ENCODE peak calls at places on chromosomes 11 and 22, in five cellular contexts. K, F, Q, S and Y are unnamed samples.

GRCh38 chr11:66339686-66340483 is 3.7 kb upstream of the RIN1 start:
- DNase-seq in K (no peak), F (no peak), Q (no peak), S (no peak), Y (no peak)

GRCh38 chr11:62931501-62932278 is 10.5 kb upstream of the CHRM1 start:
- DNase-seq in K (no peak), F (no peak), Q (no peak), S (no peak), Y (no peak)

GRCh38 chr11:124743050-124743449 is 3.3 kb downstream of the NRGN start:
- DNase-seq in K (no peak), F (no peak), Q (no peak), S (no peak), Y (no peak)

GRCh38 chr22:24875862-24876506 is 70.0 kb downstream of the SGSM1 start:
- DNase-seq in K (peak; percentile 23), F (peak; percentile 29), Q (peak; percentile 5), S (peak; percentile 68), Y (peak; percentile 26)

GRCh38 chr22:44379817-44380560 is 67.2 kb upstream of the SHISAL1 start:
- DNase-seq in K (no peak), F (no peak), Q (no peak), S (no peak), Y (no peak)

GRCh38 chr11:31818874-31819331 is 7.8 kb upstream of the PAX6 start:
- DNase-seq in K (no peak), F (no peak), Q (no peak), S (peak; percentile 55), Y (no peak)

GRCh38 chr22:38843201-38843715 is 570 bp downstream of the NPTXR start:
- DNase-seq in K (no peak), F (peak; percentile 64), Q (peak; percentile 64), S (peak; percentile 60), Y (peak; percentile 79)

GRCh38 chr11:45086526-45086925 is 59.9 kb upstream of the PRDM11 start:
- DNase-seq in K (no peak), F (no peak), Q (no peak), S (no peak), Y (no peak)

GRCh38 chr11:17528906-17529813 is 15.1 kb downstream of the USH1C start:
- DNase-seq in K (no peak), F (peak; percentile 8), Q (no peak), S (no peak), Y (no peak)

GRCh38 chr11:90803781-90804180 is 580.9 kb upstream of the CHORDC1 start:
- DNase-seq in K (no peak), F (peak; percentile 48), Q (no peak), S (no peak), Y (no peak)

GRCh38 chr11:70504246-70505020 is 106.1 kb downstream of the CTTN start:
- DNase-seq in K (no peak), F (no peak), Q (no peak), S (no peak), Y (no peak)

GRCh38 chr22:50698546-50698945 is 25.9 kb downstream of the SHANK3 start:
- DNase-seq in K (no peak), F (no peak), Q (no peak), S (peak; percentile 10), Y (no peak)

GRCh38 chr22:44542561-44543222 is 44.7 kb upstream of the RTL6 start:
- DNase-seq in K (no peak), F (no peak), Q (no peak), S (no peak), Y (no peak)

GRCh38 chr11:113286509-113287497 is 27.6 kb upstream of the TTC12 start:
- DNase-seq in K (no peak), F (no peak), Q (peak; percentile 34), S (no peak), Y (no peak)

GRCh38 chr11:47408598-47409439 is 429 bp downstream of the SLC39A13 start:
- DNase-seq in K (no peak), F (peak; percentile 84), Q (peak; percentile 78), S (peak; percentile 49), Y (no peak)

GRCh38 chr11:17694711-17695110 is 24.7 kb upstream of the MYOD1 start:
- DNase-seq in K (no peak), F (no peak), Q (no peak), S (no peak), Y (no peak)

GRCh38 chr11:12731841-12732336 is 57.7 kb downstream of the TEAD1 start:
- DNase-seq in K (no peak), F (no peak), Q (peak; percentile 54), S (no peak), Y (no peak)

GRCh38 chr11:27124514-27125264 is 84.1 kb downstream of the BBOX1 start:
- DNase-seq in K (peak; percentile 30), F (no peak), Q (peak; percentile 65), S (no peak), Y (no peak)

GRCh38 chr11:69135420-69136363 is 20.0 kb upstream of the SMIM38 start:
- DNase-seq in K (no peak), F (no peak), Q (no peak), S (peak; percentile 3), Y (no peak)

GRCh38 chr11:18715476-18715875 is 10.5 kb downstream of the IGSF22 start:
- DNase-seq in K (no peak), F (no peak), Q (no peak), S (no peak), Y (no peak)

GRCh38 chr11:569273-569885 is 6.9 kb upstream of the PHRF1 start:
- DNase-seq in K (no peak), F (no peak), Q (no peak), S (no peak), Y (no peak)

GRCh38 chr11:122803306-122803705 is 35.0 kb upstream of the CRTAM start:
- DNase-seq in K (no peak), F (no peak), Q (peak; percentile 47), S (no peak), Y (no peak)

GRCh38 chr11:34263462-34264186 is 94.2 kb downstream of the ABTB2 start:
- DNase-seq in K (no peak), F (no peak), Q (peak; percentile 84), S (no peak), Y (no peak)

GRCh38 chr22:41834005-41834975 is 1.4 kb downstream of the SREBF2 start:
- DNase-seq in K (peak; percentile 63), F (peak; percentile 15), Q (no peak), S (no peak), Y (no peak)

GRCh38 chr22:24094966-24095365 is 83.9 kb downstream of the CABIN1 start:
- DNase-seq in K (no peak), F (no peak), Q (no peak), S (no peak), Y (no peak)

GRCh38 chr11:25734592-25735211 is 597.2 kb upstream of the ANO3 start:
- DNase-seq in K (peak; percentile 17), F (no peak), Q (peak; percentile 47), S (no peak), Y (no peak)

GRCh38 chr11:97965849-97966646 is 1054.7 kb upstream of the CNTN5 start:
- DNase-seq in K (no peak), F (peak; percentile 72), Q (peak; percentile 97), S (no peak), Y (no peak)

GRCh38 chr11:77052531-77052930 is 14.2 kb upstream of the CAPN5 start:
- DNase-seq in K (no peak), F (no peak), Q (no peak), S (no peak), Y (no peak)

GRCh38 chr22:20431520-20432237 is 5.9 kb downstream of the SCARF2 start:
- DNase-seq in K (no peak), F (no peak), Q (no peak), S (peak; percentile 51), Y (peak; percentile 49)

GRCh38 chr22:31286360-31287255 is 5.7 kb downstream of the PIK3IP1 start:
- DNase-seq in K (peak; percentile 57), F (no peak), Q (no peak), S (no peak), Y (no peak)

GRCh38 chr22:35172452-35172851 is 84.8 kb upstream of the HMGXB4 start:
- DNase-seq in K (no peak), F (no peak), Q (no peak), S (no peak), Y (no peak)

GRCh38 chr22:31734512-31734911 is 15.4 kb downstream of the PRR14L start:
- DNase-seq in K (no peak), F (no peak), Q (peak; percentile 52), S (no peak), Y (no peak)

GRCh38 chr11:8870461-8871282 is 40.3 kb upstream of the AKIP1 start:
- DNase-seq in K (no peak), F (peak; percentile 68), Q (peak; percentile 74), S (peak; percentile 75), Y (peak; percentile 58)

GRCh38 chr11:70826541-70826943 is 425.8 kb downstream of the SHANK2 start:
- DNase-seq in K (no peak), F (no peak), Q (no peak), S (peak; percentile 59), Y (no peak)

GRCh38 chr11:116533186-116533825 is 239.5 kb downstream of the BUD13 start:
- DNase-seq in K (no peak), F (no peak), Q (no peak), S (peak; percentile 52), Y (no peak)
- TF ChIP-seq CTCF in K (no peak), F (peak; percentile 14), Q (no peak), S (no peak), Y (no peak)

GRCh38 chr11:72460091-72460647 is 25.8 kb upstream of the CLPB start:
- DNase-seq in K (no peak), F (no peak), Q (no peak), S (no peak), Y (no peak)

GRCh38 chr11:72451836-72452376 is 17.6 kb upstream of the CLPB start:
- DNase-seq in K (no peak), F (no peak), Q (no peak), S (no peak), Y (no peak)

GRCh38 chr11:72456651-72457050 is 22.3 kb upstream of the CLPB start:
- DNase-seq in K (no peak), F (no peak), Q (no peak), S (no peak), Y (no peak)

DNA sequence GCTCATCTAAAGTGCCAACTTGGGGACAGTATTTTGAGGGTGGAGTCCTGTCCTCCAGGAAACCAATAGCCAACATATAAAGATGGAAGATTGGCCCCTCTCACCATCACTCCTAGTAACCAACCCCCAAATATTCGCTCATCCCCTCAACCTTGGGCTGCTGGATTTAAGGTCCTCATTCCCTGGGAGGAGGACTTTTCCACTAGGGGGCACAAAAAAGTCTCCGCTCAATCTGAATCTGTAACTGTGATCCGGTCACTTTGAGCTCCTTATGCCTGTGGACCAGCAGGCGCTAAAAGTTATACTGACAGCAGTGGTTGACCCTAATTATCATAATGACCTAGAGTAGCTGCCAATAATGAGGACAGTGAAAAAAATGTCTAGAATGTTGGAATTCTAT is 20.5 kb upstream of the CLPB start:
- DNase-seq in K (no peak), F (no peak), Q (no peak), S (peak; percentile 17), Y (no peak)
- TF ChIP-seq CTCF in K (peak; percentile 27), F (no peak), Q (no peak), S (no peak), Y (no peak)

DNA sequence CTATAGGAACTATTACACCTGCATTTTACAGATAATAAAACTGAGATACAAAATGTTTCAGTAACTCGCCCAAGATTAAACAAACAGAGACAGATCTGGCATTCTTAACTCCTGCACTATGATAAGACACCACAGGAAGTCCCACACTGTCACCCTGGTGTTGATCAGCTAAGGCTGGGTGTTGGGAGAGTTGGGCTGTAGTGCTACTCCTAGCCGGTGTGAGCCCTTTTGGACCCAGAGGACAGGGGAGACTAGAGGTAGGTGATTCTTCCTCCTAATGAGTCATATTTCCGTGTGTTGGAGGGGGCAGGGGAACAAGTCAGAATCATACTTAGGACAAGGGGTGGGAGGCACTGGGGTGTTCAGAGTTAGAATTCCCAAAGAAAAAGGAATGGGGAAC is 353.2 kb upstream of the TENM4 start:
- DNase-seq in K (no peak), F (no peak), Q (no peak), S (no peak), Y (no peak)
- TF ChIP-seq CTCF in K (no peak), F (no peak), Q (no peak), S (no peak), Y (no peak)

GRCh38 chr11:130115218-130115617 is 44.4 kb upstream of the ST14 start:
- DNase-seq in K (no peak), F (peak; percentile 71), Q (peak; percentile 72), S (no peak), Y (no peak)
- TF ChIP-seq CTCF in K (no peak), F (no peak), Q (no peak), S (no peak), Y (no peak)